ENCODE peak calls at places on chromosomes 12 and 14, in seven cellular contexts. Q, Z, L, J, N, F and Y are unnamed samples.

GRCh38 chr12:43147893-43148292 is 404.1 kb downstream of the ADAMTS20 start:
- DNase-seq in Q (no peak), J (no peak), N (no peak), Z (peak; percentile 82), F (no peak), L (peak; percentile 21), Y (no peak)

GRCh38 chr14:47389520-47389919 is 285.9 kb downstream of the MDGA2 start:
- DNase-seq in L (no peak), Z (no peak), N (no peak), Q (peak; percentile 79), J (no peak), F (no peak), Y (no peak)

GRCh38 chr12:101925352-101925751 is 48.0 kb downstream of the DRAM1 start:
- DNase-seq in N (peak; percentile 94), Q (no peak), L (peak; percentile 78), J (no peak), F (no peak), Z (peak; percentile 100), Y (peak; percentile 90)

GRCh38 chr14:50399251-50400032 is 2.8 kb upstream of the CDKL1 start:
- DNase-seq in N (peak; percentile 63), L (peak; percentile 12), F (no peak), Q (peak; percentile 79), Z (peak; percentile 12), J (no peak), Y (peak; percentile 39)

GRCh38 chr12:106583578-106584103 is 837 bp downstream of the RFX4 start:
- DNase-seq in J (no peak), Z (peak; percentile 6), N (peak; percentile 22), F (no peak), L (no peak), Q (peak; percentile 72), Y (peak; percentile 21)

GRCh38 chr12:130813436-130813835 is 25.6 kb downstream of the STX2 start:
- DNase-seq in Z (no peak), J (no peak), Q (no peak), N (no peak), F (peak; percentile 46), L (no peak), Y (no peak)

GRCh38 chr14:55715889-55716288 is 135.9 kb downstream of the KTN1 start:
- DNase-seq in L (no peak), N (peak; percentile 64), F (peak; percentile 49), Z (peak; percentile 91), Q (no peak), J (no peak), Y (peak; percentile 49)

GRCh38 chr12:108972226-108972757 is 48.6 kb downstream of the SVOP start:
- DNase-seq in L (peak; percentile 21), F (no peak), Q (peak; percentile 94), N (no peak), Z (no peak), J (no peak), Y (no peak)

GRCh38 chr12:116879509-116880212 is 1.6 kb downstream of the HRK start:
- DNase-seq in Z (no peak), L (no peak), F (no peak), N (peak; percentile 9), Q (peak; percentile 64), J (no peak), Y (no peak)

GRCh38 chr12:91099836-91100235 is 11.5 kb downstream of the LUM start:
- DNase-seq in Z (peak; percentile 42), Q (no peak), N (no peak), J (no peak), F (no peak), L (no peak), Y (no peak)

GRCh38 chr12:21453312-21453852 is 15.9 kb downstream of the PYROXD1 start:
- DNase-seq in N (no peak), Z (no peak), F (peak; percentile 47), Q (no peak), L (no peak), J (no peak), Y (no peak)

GRCh38 chr12:108119126-108119973 is 9.7 kb upstream of the WSCD2 start:
- DNase-seq in F (peak; percentile 71), Z (no peak), J (no peak), L (peak; percentile 52), N (no peak), Q (no peak), Y (no peak)

GRCh38 chr14:68966872-68967301 is 12.2 kb downstream of the ACTN1 start:
- DNase-seq in Z (no peak), Q (no peak), F (no peak), N (peak; percentile 58), J (no peak), L (no peak), Y (no peak)

GRCh38 chr12:64810831-64811230 is 13.6 kb upstream of the TBC1D30 start:
- DNase-seq in Q (peak; percentile 41), Z (peak; percentile 7), F (no peak), J (no peak), N (no peak), L (peak; percentile 35), Y (no peak)

GRCh38 chr14:25537846-25538455 is 488.0 kb upstream of the STXBP6 start:
- DNase-seq in Z (no peak), J (no peak), N (no peak), L (peak; percentile 3), F (peak; percentile 0), Q (peak; percentile 76), Y (no peak)

GRCh38 chr14:103273145-103273846 is 60.7 kb upstream of the EIF5 start:
- DNase-seq in Z (no peak), Q (no peak), L (no peak), J (no peak), N (no peak), F (no peak), Y (no peak)

GRCh38 chr12:15979096-15980091 is 68.3 kb downstream of the DERA start:
- DNase-seq in J (no peak), Z (peak; percentile 89), N (peak; percentile 81), Q (peak; percentile 5), F (peak; percentile 17), L (peak; percentile 24), Y (peak; percentile 57)

GRCh38 chr12:76506149-76506548 is 53.4 kb downstream of the OSBPL8 start:
- DNase-seq in N (no peak), Q (no peak), F (no peak), Z (no peak), L (no peak), J (no peak), Y (no peak)

GRCh38 chr14:52268191-52269061 is 928 bp downstream of the PTGDR start:
- DNase-seq in N (peak; percentile 54), J (no peak), F (no peak), L (no peak), Q (peak; percentile 42), Z (no peak), Y (peak; percentile 12)

GRCh38 chr12:20280515-20280914 is 87.8 kb upstream of the PDE3A start:
- DNase-seq in L (no peak), F (no peak), N (no peak), Q (no peak), Z (peak; percentile 32), J (no peak), Y (no peak)